ENCODE peak calls at places on chromosomes 7 and 10, in five cellular contexts. One of them, this sample, is unnamed.

GRCh38 chr7:44275146-44275545 is 50.2 kb downstream of the CAMK2B start:
- DNase-seq in heart right ventricle: no peak
- DNase-seq in breast epithelium: no peak
- DNase-seq in heart left ventricle: peak
- DNase-seq in adrenal gland: no peak
- DNase-seq in this sample: no peak

GRCh38 chr10:114183563-114183962 is 4.4 kb downstream of the TDRD1 start:
- DNase-seq in heart right ventricle: no peak
- DNase-seq in breast epithelium: no peak
- DNase-seq in heart left ventricle: no peak
- DNase-seq in adrenal gland: no peak
- DNase-seq in this sample: no peak

GRCh38 chr10:114009281-114009996 is 34.2 kb upstream of the ADRB1 start:
- DNase-seq in heart right ventricle: no peak
- DNase-seq in breast epithelium: no peak
- DNase-seq in heart left ventricle: no peak
- DNase-seq in adrenal gland: no peak
- DNase-seq in this sample: no peak

GRCh38 chr7:35353481-35353880 is 99.6 kb upstream of the TBX20 start:
- DNase-seq in heart right ventricle: no peak
- DNase-seq in breast epithelium: no peak
- DNase-seq in heart left ventricle: no peak
- DNase-seq in adrenal gland: no peak
- DNase-seq in this sample: no peak

GRCh38 chr7:34162676-34163075 is 257.3 kb downstream of the BMPER start:
- DNase-seq in heart right ventricle: no peak
- DNase-seq in breast epithelium: no peak
- DNase-seq in heart left ventricle: no peak
- DNase-seq in adrenal gland: no peak
- DNase-seq in this sample: no peak

GRCh38 chr10:132145521-132146185 is 41.1 kb upstream of the DPYSL4 start:
- DNase-seq in heart right ventricle: no peak
- DNase-seq in breast epithelium: no peak
- DNase-seq in heart left ventricle: peak
- DNase-seq in adrenal gland: no peak
- DNase-seq in this sample: no peak

GRCh38 chr10:44934416-44935200 is 23.5 kb downstream of the TMEM72 start:
- DNase-seq in heart right ventricle: peak
- DNase-seq in breast epithelium: no peak
- DNase-seq in heart left ventricle: peak
- DNase-seq in adrenal gland: peak
- DNase-seq in this sample: no peak

GRCh38 chr7:102146989-102147388 is 139.7 kb upstream of the SH2B2 start:
- DNase-seq in heart right ventricle: peak
- DNase-seq in breast epithelium: no peak
- DNase-seq in heart left ventricle: peak
- DNase-seq in adrenal gland: peak
- DNase-seq in this sample: peak

GRCh38 chr10:43136995-43137700 is 1.1 kb upstream of the CSGALNACT2 start:
- DNase-seq in heart right ventricle: no peak
- DNase-seq in breast epithelium: no peak
- DNase-seq in heart left ventricle: no peak
- DNase-seq in adrenal gland: peak
- DNase-seq in this sample: peak

GRCh38 chr10:104028146-104028545 is 57.5 kb downstream of the COL17A1 start:
- DNase-seq in heart right ventricle: no peak
- DNase-seq in breast epithelium: no peak
- DNase-seq in heart left ventricle: peak
- DNase-seq in adrenal gland: no peak
- DNase-seq in this sample: peak

GRCh38 chr7:3198316-3198715 is 102.7 kb upstream of the SDK1 start:
- DNase-seq in heart right ventricle: no peak
- DNase-seq in breast epithelium: no peak
- DNase-seq in heart left ventricle: no peak
- DNase-seq in adrenal gland: no peak
- DNase-seq in this sample: no peak

GRCh38 chr10:5041471-5042023 is 37.9 kb upstream of the AKR1C2 start:
- DNase-seq in heart right ventricle: no peak
- DNase-seq in breast epithelium: no peak
- DNase-seq in heart left ventricle: no peak
- DNase-seq in adrenal gland: no peak
- DNase-seq in this sample: no peak

GRCh38 chr10:119521443-119522204 is 20.9 kb downstream of the RGS10 start:
- DNase-seq in heart right ventricle: no peak
- DNase-seq in breast epithelium: no peak
- DNase-seq in heart left ventricle: no peak
- DNase-seq in adrenal gland: no peak
- DNase-seq in this sample: peak

GRCh38 chr7:27098493-27099223 is 2.9 kb upstream of the HOXA1 start:
- DNase-seq in heart right ventricle: no peak
- DNase-seq in breast epithelium: no peak
- DNase-seq in heart left ventricle: no peak
- DNase-seq in adrenal gland: peak
- DNase-seq in this sample: peak

GRCh38 chr7:120951826-120952225 is 1.2 kb downstream of the ING3 start:
- DNase-seq in heart right ventricle: no peak
- DNase-seq in breast epithelium: no peak
- DNase-seq in heart left ventricle: no peak
- DNase-seq in adrenal gland: no peak
- DNase-seq in this sample: no peak

GRCh38 chr7:24318326-24318725 is 34.3 kb downstream of the NPY start:
- DNase-seq in heart right ventricle: no peak
- DNase-seq in breast epithelium: no peak
- DNase-seq in heart left ventricle: no peak
- DNase-seq in adrenal gland: no peak
- DNase-seq in this sample: no peak

GRCh38 chr7:88344956-88345832 is 38.5 kb upstream of the STEAP4 start:
- DNase-seq in heart right ventricle: peak
- DNase-seq in breast epithelium: no peak
- DNase-seq in heart left ventricle: peak
- DNase-seq in adrenal gland: peak
- DNase-seq in this sample: peak

GRCh38 chr10:86837663-86838062 is 81.2 kb downstream of the BMPR1A start:
- DNase-seq in heart right ventricle: no peak
- DNase-seq in breast epithelium: no peak
- DNase-seq in heart left ventricle: no peak
- DNase-seq in adrenal gland: no peak
- DNase-seq in this sample: no peak

GRCh38 chr7:51732066-51732465 is 415.5 kb upstream of the COBL start:
- DNase-seq in heart right ventricle: no peak
- DNase-seq in breast epithelium: no peak
- DNase-seq in heart left ventricle: no peak
- DNase-seq in adrenal gland: no peak
- DNase-seq in this sample: no peak

GRCh38 chr10:4249841-4250496 is 465.0 kb upstream of the KLF6 start:
- DNase-seq in heart right ventricle: no peak
- DNase-seq in breast epithelium: no peak
- DNase-seq in heart left ventricle: no peak
- DNase-seq in adrenal gland: no peak
- DNase-seq in this sample: no peak

DNA sequence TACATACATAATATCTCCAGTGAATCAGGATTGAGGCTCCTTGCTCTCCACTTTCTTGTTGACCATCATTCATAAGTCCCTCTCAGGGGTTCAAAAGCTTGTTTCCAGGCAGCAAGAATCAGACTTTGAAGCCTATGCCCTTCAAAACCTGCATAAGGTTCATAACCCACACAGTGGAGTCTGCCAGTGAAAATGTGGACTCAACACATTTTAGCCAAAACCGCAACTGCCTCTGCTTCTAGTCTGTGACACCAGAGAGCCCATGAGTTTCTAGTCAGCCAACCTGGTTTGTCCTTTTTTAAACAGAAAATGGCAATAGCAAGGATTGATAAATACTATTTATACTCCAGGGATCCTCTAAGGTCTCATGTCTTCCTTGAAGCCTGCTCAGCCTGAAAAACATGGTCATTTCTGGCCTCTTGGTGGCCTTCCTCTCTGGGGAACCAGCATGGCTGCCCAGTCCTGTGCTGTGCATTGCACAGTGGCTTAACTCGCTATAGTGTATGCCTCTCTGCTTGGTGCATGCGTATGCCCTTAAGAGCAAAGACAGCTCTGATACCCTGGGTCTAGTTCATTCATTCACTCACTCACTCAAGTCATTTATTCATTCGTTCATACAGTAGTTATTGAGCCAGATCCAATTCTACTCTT is 67.5 kb downstream of the WIPF3 start:
- DNase-seq in heart right ventricle: no peak
- DNase-seq in breast epithelium: no peak
- DNase-seq in heart left ventricle: no peak
- DNase-seq in adrenal gland: no peak
- DNase-seq in this sample: no peak
- TF ChIP-seq CTCF in heart right ventricle: no peak
- TF ChIP-seq CTCF in breast epithelium: no peak
- TF ChIP-seq CTCF in heart left ventricle: no peak
- TF ChIP-seq CTCF in adrenal gland: no peak
- TF ChIP-seq CTCF in this sample: no peak

GRCh38 chr7:135707570-135707966 is 20.4 kb downstream of the SLC13A4 start:
- DNase-seq in heart right ventricle: no peak
- DNase-seq in breast epithelium: no peak
- DNase-seq in heart left ventricle: no peak
- DNase-seq in adrenal gland: no peak
- DNase-seq in this sample: no peak

GRCh38 chr7:135704698-135705097 is 23.3 kb downstream of the SLC13A4 start:
- DNase-seq in heart right ventricle: no peak
- DNase-seq in breast epithelium: no peak
- DNase-seq in heart left ventricle: no peak
- DNase-seq in adrenal gland: no peak
- DNase-seq in this sample: no peak

GRCh38 chr7:135706038-135706742 is 21.8 kb downstream of the SLC13A4 start:
- DNase-seq in heart right ventricle: no peak
- DNase-seq in breast epithelium: no peak
- DNase-seq in heart left ventricle: no peak
- DNase-seq in adrenal gland: no peak
- DNase-seq in this sample: no peak

GRCh38 chr7:135708041-135708440 is 19.9 kb downstream of the SLC13A4 start:
- DNase-seq in heart right ventricle: no peak
- DNase-seq in breast epithelium: no peak
- DNase-seq in heart left ventricle: no peak
- DNase-seq in adrenal gland: no peak
- DNase-seq in this sample: no peak

GRCh38 chr7:135706858-135707569 is 21.0 kb downstream of the SLC13A4 start:
- DNase-seq in heart right ventricle: no peak
- DNase-seq in breast epithelium: no peak
- DNase-seq in heart left ventricle: no peak
- DNase-seq in adrenal gland: no peak
- DNase-seq in this sample: peak
- TF ChIP-seq CTCF in heart right ventricle: no peak
- TF ChIP-seq CTCF in breast epithelium: no peak
- TF ChIP-seq CTCF in heart left ventricle: no peak
- TF ChIP-seq CTCF in adrenal gland: no peak
- TF ChIP-seq CTCF in this sample: no peak

GRCh38 chr10:22003111-22003963 is at the start of gene DNAJC1:
- DNase-seq in heart right ventricle: peak
- DNase-seq in breast epithelium: peak
- DNase-seq in heart left ventricle: peak
- DNase-seq in adrenal gland: peak
- DNase-seq in this sample: peak
- TF ChIP-seq CTCF in heart right ventricle: peak
- TF ChIP-seq CTCF in breast epithelium: peak
- TF ChIP-seq CTCF in heart left ventricle: peak
- TF ChIP-seq CTCF in adrenal gland: peak
- TF ChIP-seq CTCF in this sample: no peak

GRCh38 chr7:158973440-158973839 is 117.1 kb downstream of the DYNC2I1 start:
- DNase-seq in heart right ventricle: no peak
- DNase-seq in breast epithelium: no peak
- DNase-seq in heart left ventricle: no peak
- DNase-seq in adrenal gland: peak
- DNase-seq in this sample: no peak
- TF ChIP-seq CTCF in heart right ventricle: no peak
- TF ChIP-seq CTCF in breast epithelium: no peak
- TF ChIP-seq CTCF in heart left ventricle: peak
- TF ChIP-seq CTCF in adrenal gland: peak
- TF ChIP-seq CTCF in this sample: no peak

This sample was measured in fibroblast of lung.